ENCODE peak calls at places on chromosomes 16 and 17, in nine cellular contexts. A, K, J, T, B, Z, W, E and F are unnamed samples.

GRCh38 chr17:51435641-51436091 is 175.3 kb downstream of the UTP18 start:
- DNase-seq in E (no peak), A (peak; percentile 87), J (peak; percentile 41), K (no peak), W (peak; percentile 91), B (peak; percentile 21), Z (peak; percentile 48), T (peak; percentile 64), F (peak; percentile 27)

GRCh38 chr16:2001456-2002355 is 7.9 kb downstream of the ZNF598 start:
- DNase-seq in B (no peak), W (no peak), T (no peak), A (no peak), Z (no peak), J (no peak), K (no peak), E (no peak), F (no peak)

GRCh38 chr17:31499771-31500554 is 108.5 kb downstream of the RAB11FIP4 start:
- DNase-seq in A (no peak), T (peak; percentile 57), Z (no peak), E (no peak), J (no peak), W (no peak), K (no peak), B (peak; percentile 71), F (no peak)

GRCh38 chr17:333626-334396 is 18.8 kb downstream of the RPH3AL start:
- DNase-seq in T (peak; percentile 91), E (peak; percentile 74), B (peak; percentile 79), J (no peak), Z (peak; percentile 76), K (no peak), W (no peak), A (no peak), F (no peak)

GRCh38 chr16:16884451-16884850 is 505.5 kb downstream of the NPIPA7 start:
- DNase-seq in A (no peak), T (no peak), Z (no peak), K (no peak), B (no peak), J (no peak), E (no peak), W (no peak), F (no peak)

GRCh38 chr17:74566132-74566753 is 1.1 kb downstream of the CD300H start:
- DNase-seq in B (no peak), A (peak; percentile 65), E (no peak), Z (peak; percentile 57), T (peak; percentile 26), J (no peak), K (no peak), W (peak; percentile 51), F (peak; percentile 36)

GRCh38 chr16:85607331-85607765 is 5.8 kb upstream of the GSE1 start:
- DNase-seq in E (no peak), Z (peak; percentile 55), A (peak; percentile 57), J (no peak), T (no peak), B (no peak), W (no peak), K (no peak), F (peak; percentile 86)

GRCh38 chr17:27807567-27808470 is 7.5 kb upstream of the NOS2 start:
- DNase-seq in W (no peak), A (no peak), J (peak; percentile 59), E (no peak), K (no peak), B (no peak), Z (peak; percentile 86), T (peak; percentile 40), F (no peak)

GRCh38 chr16:11768850-11769249 is 26.2 kb upstream of the TXNDC11 start:
- DNase-seq in E (no peak), B (no peak), Z (no peak), J (no peak), T (no peak), W (no peak), K (no peak), A (no peak), F (no peak)

GRCh38 chr16:78396046-78396445 is 296.6 kb downstream of the WWOX start:
- DNase-seq in B (no peak), W (peak; percentile 5), J (no peak), K (no peak), Z (no peak), T (no peak), E (no peak), A (no peak), F (peak; percentile 8)

GRCh38 chr16:89598199-89598598 is 15.2 kb upstream of the DPEP1 start:
- DNase-seq in A (no peak), J (no peak), E (no peak), Z (no peak), K (no peak), B (no peak), W (peak; percentile 44), T (no peak), F (no peak)

GRCh38 chr17:71922439-71922838 is 198.4 kb upstream of the SOX9 start:
- DNase-seq in J (no peak), Z (no peak), T (no peak), A (no peak), B (no peak), K (no peak), E (no peak), W (no peak), F (peak; percentile 15)

GRCh38 chr17:65564793-65565192 is 3.3 kb upstream of the AXIN2 start:
- DNase-seq in K (peak; percentile 11), W (no peak), E (peak; percentile 72), A (no peak), B (no peak), T (peak; percentile 58), Z (no peak), J (no peak), F (no peak)

GRCh38 chr16:15949210-15950166 is at the start of gene ABCC1:
- DNase-seq in W (peak; percentile 63), Z (peak; percentile 71), A (peak; percentile 64), K (no peak), B (peak; percentile 56), E (peak; percentile 39), J (peak; percentile 42), T (peak; percentile 49), F (no peak)

GRCh38 chr16:53457670-53458069 is 23.4 kb downstream of the RBL2 start:
- DNase-seq in K (no peak), B (no peak), Z (peak; percentile 86), W (no peak), E (no peak), T (no peak), J (peak; percentile 69), A (no peak), F (no peak)

GRCh38 chr17:78458739-78459335 is 80.4 kb downstream of the PGS1 start:
- DNase-seq in A (no peak), E (no peak), T (no peak), B (no peak), W (no peak), K (no peak), J (no peak), Z (no peak), F (no peak)

DNA sequence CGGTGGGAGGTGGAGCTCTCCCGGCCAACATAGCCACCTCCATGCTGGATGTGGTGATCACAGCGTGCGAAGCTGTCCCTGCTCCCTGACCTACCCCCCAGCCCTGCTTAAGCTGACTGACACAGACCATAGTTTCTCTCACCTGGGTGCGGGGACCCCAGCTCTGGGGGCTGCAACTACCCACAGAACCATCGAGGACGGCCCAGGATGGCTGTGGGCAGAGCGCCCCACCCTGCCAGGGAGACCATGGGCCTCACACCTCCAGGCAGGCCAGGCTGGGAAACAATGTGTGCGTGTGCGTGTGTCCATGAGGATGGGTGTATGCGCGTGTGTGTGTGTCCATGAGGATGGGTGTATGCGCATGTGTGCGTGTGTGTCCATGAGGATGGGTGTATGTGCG is 20.4 kb downstream of the BAHCC1 start:
- DNase-seq in W (no peak), B (no peak), J (no peak), Z (no peak), A (no peak), T (no peak), E (no peak), K (no peak), F (no peak)
- H3K4me1 ChIP-seq in W (peaks cover 48% of the 10 kb centered on the region), B (peaks cover 49% of the 10 kb centered on the region), J (peaks cover 24% of the 10 kb centered on the region), Z (peaks cover 42% of the 10 kb centered on the region), A (peaks cover 29% of the 10 kb centered on the region), T (peaks cover 20% of the 10 kb centered on the region), E (peaks cover 25% of the 10 kb centered on the region), K (peaks cover 43% of the 10 kb centered on the region), F (peaks cover 32% of the 10 kb centered on the region)

DNA sequence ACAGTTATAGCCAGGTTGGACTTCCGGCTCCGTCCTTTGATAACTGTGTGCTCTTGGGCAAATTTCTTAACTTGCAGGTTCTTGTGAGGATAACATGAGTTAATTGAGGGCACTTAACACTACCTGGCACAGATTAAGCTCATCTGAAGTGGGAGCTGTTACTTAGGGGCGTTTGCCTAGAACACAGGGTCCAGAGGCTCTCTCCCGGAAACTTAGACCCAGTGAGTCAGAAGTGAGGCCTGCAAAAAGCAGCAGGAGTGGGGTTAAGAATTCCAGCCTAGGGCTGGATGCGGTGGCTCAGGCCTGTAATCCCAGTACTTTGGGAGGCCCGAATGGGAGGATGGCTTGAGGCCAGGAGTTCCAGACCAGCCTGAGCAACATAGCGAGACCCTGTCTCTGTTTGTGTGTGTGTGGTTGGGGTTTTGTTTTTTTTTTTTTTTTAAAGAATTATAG is 1.4 kb downstream of the MVP start:
- DNase-seq in J (no peak), T (no peak), A (no peak), B (no peak), Z (peak; percentile 76), W (peak; percentile 74), K (no peak), E (peak; percentile 61), F (no peak)
- H3K4me1 ChIP-seq in J (peaks cover 73% of the 10 kb centered on the region), T (peaks cover 70% of the 10 kb centered on the region), A (no peaks in the 10 kb centered on the region), B (peaks cover 48% of the 10 kb centered on the region), Z (peaks cover 88% of the 10 kb centered on the region), W (peaks cover 76% of the 10 kb centered on the region), K (peaks cover 85% of the 10 kb centered on the region), E (peaks cover 21% of the 10 kb centered on the region), F (peaks cover 30% of the 10 kb centered on the region)

GRCh38 chr17:2056221-2057129 is 1.6 kb downstream of the HIC1 start:
- DNase-seq in E (no peak), W (no peak), J (peak; percentile 34), B (no peak), Z (peak; percentile 76), K (no peak), A (no peak), T (no peak), F (no peak)
- H3K4me1 ChIP-seq in E (peaks cover 33% of the 10 kb centered on the region), W (peaks cover 5% of the 10 kb centered on the region), J (peaks cover 32% of the 10 kb centered on the region), B (peaks cover 57% of the 10 kb centered on the region), Z (peaks cover 73% of the 10 kb centered on the region), K (peaks cover 23% of the 10 kb centered on the region), A (no peaks in the 10 kb centered on the region), T (peaks cover 23% of the 10 kb centered on the region), F (peaks cover 12% of the 10 kb centered on the region)

GRCh38 chr16:13150181-13150885 is 248.9 kb downstream of the SHISA9 start:
- DNase-seq in K (no peak), B (no peak), Z (no peak), J (no peak), T (no peak), A (no peak), E (no peak), W (no peak), F (no peak)

GRCh38 chr16:13153696-13154095 is 252.3 kb downstream of the SHISA9 start:
- DNase-seq in A (no peak), T (no peak), W (no peak), E (no peak), J (no peak), K (no peak), Z (no peak), B (no peak), F (no peak)

GRCh38 chr16:13148836-13149235 is 247.4 kb downstream of the SHISA9 start:
- DNase-seq in K (no peak), E (no peak), W (no peak), A (no peak), Z (no peak), J (no peak), T (no peak), B (no peak), F (no peak)

GRCh38 chr16:13158427-13158826 is 257.0 kb downstream of the SHISA9 start:
- DNase-seq in J (no peak), B (no peak), Z (no peak), K (no peak), E (no peak), T (no peak), A (no peak), W (no peak), F (no peak)

GRCh38 chr16:13154799-13155198 is 253.4 kb downstream of the SHISA9 start:
- DNase-seq in K (no peak), E (no peak), T (no peak), B (no peak), Z (no peak), W (no peak), A (no peak), J (no peak), F (no peak)
- H3K4me1 ChIP-seq in K (no peaks in the 10 kb centered on the region), E (no peaks in the 10 kb centered on the region), T (no peaks in the 10 kb centered on the region), B (no peaks in the 10 kb centered on the region), Z (no peaks in the 10 kb centered on the region), W (no peaks in the 10 kb centered on the region), A (no peaks in the 10 kb centered on the region), J (no peaks in the 10 kb centered on the region), F (no peaks in the 10 kb centered on the region)